ENCODE peak calls at places on chromosome 2, in ten cellular contexts. H, B, Y, E, P, M, K, T, F and I are unnamed samples.

GRCh38 chr2:205764502-205764815 is 82.2 kb downstream of the NRP2 start:
- DNase-seq in M (no peak), Y (no peak), H (no peak), B (no peak), T (no peak), F (no peak), E (no peak), K (no peak), P (no peak), I (no peak)

GRCh38 chr2:237324446-237325236 is 89.3 kb downstream of the COL6A3 start:
- DNase-seq in E (no peak), T (no peak), B (no peak), K (no peak), M (no peak), H (no peak), Y (no peak), F (no peak), P (no peak), I (no peak)

GRCh38 chr2:215409331-215410127 is 26.3 kb downstream of the FN1 start:
- DNase-seq in H (no peak), P (no peak), T (no peak), Y (no peak), F (no peak), K (no peak), B (no peak), E (no peak), M (no peak), I (peak; percentile 39)

GRCh38 chr2:210363261-210363660 is 48.3 kb upstream of the MYL1 start:
- DNase-seq in H (peak; percentile 14), T (no peak), Y (peak; percentile 51), F (no peak), M (no peak), E (no peak), B (no peak), P (no peak), K (no peak), I (no peak)

GRCh38 chr2:187169864-187170263 is 278.2 kb downstream of the CALCRL start:
- DNase-seq in F (no peak), K (no peak), M (no peak), E (no peak), P (no peak), B (no peak), T (no peak), H (no peak), Y (peak; percentile 9), I (no peak)

GRCh38 chr2:157785866-157786662 is 90.1 kb downstream of the ACVR1 start:
- DNase-seq in P (no peak), F (no peak), H (peak; percentile 37), T (no peak), E (no peak), M (no peak), K (no peak), B (no peak), Y (no peak), I (no peak)

GRCh38 chr2:209610631-209611030 is 161.0 kb upstream of the UNC80 start:
- DNase-seq in H (no peak), E (no peak), B (no peak), Y (no peak), K (no peak), F (no peak), T (no peak), P (no peak), M (no peak), I (no peak)

GRCh38 chr2:36663851-36664715 is 32.4 kb upstream of the VIT start:
- DNase-seq in K (no peak), H (peak; percentile 71), E (peak; percentile 21), F (peak; percentile 10), M (no peak), P (no peak), T (no peak), B (peak; percentile 30), Y (peak; percentile 79), I (no peak)

GRCh38 chr2:239323473-239323872 is 77.3 kb downstream of the HDAC4 start:
- DNase-seq in M (no peak), B (no peak), Y (no peak), K (no peak), E (peak; percentile 3), P (no peak), T (no peak), F (no peak), H (no peak), I (no peak)

GRCh38 chr2:234291765-234292204 is 205.1 kb downstream of the ARL4C start:
- DNase-seq in T (no peak), M (peak; percentile 62), P (no peak), K (no peak), E (peak; percentile 62), Y (peak; percentile 51), H (no peak), F (no peak), B (peak; percentile 78), I (peak; percentile 65)